ENCODE peak calls at places on chromosome X, in eight cellular contexts. O is thoracic aorta, Z is tibial artery, C is cardiac muscle cell, M is thyroid gland, D is substantia nigra, E is brain microvascular endothelial cell, K is astrocyte. L is an unnamed sample.

GRCh38 chrX:153831435-153832150 is 1.2 kb upstream of the PDZD4 start:
- DNase-seq in Z (no peak), E (no peak), C (no peak), M (no peak), K (no peak), O (no peak), D (no peak), L (no peak)

GRCh38 chrX:111490683-111491082 is 20.8 kb upstream of the SERTM2 start:
- DNase-seq in C (no peak), K (no peak), O (no peak), D (no peak), E (no peak), M (no peak), Z (no peak), L (no peak)

GRCh38 chrX:154775611-154776349 is 13.1 kb downstream of the DKC1 start:
- DNase-seq in O (no peak), C (peak), Z (no peak), D (no peak), E (no peak), M (peak), K (no peak), L (peak)

GRCh38 chrX:82775426-82775825 is 732.7 kb upstream of the POU3F4 start:
- DNase-seq in O (no peak), M (no peak), E (no peak), D (no peak), K (no peak), Z (no peak), C (no peak), L (no peak)

GRCh38 chrX:67612231-67612630 is 68.4 kb downstream of the AR start:
- DNase-seq in O (no peak), D (no peak), E (no peak), K (peak), C (no peak), Z (no peak), M (no peak), L (no peak)

GRCh38 chrX:97531824-97532223 is 648.1 kb downstream of the RPA4 start:
- DNase-seq in C (no peak), E (no peak), M (no peak), Z (no peak), D (no peak), O (no peak), K (no peak), L (no peak)

GRCh38 chrX:53471346-53471745 is 37.2 kb upstream of the HSD17B10 start:
- DNase-seq in Z (no peak), M (no peak), K (no peak), D (no peak), E (no peak), O (no peak), C (no peak), L (no peak)

GRCh38 chrX:1401611-1402430 is 9.9 kb upstream of the SLC25A6 start:
- DNase-seq in O (no peak), Z (peak), D (no peak), E (no peak), C (no peak), K (no peak), M (no peak), L (no peak)

GRCh38 chrX:46255066-46255465 is 290.2 kb downstream of the ZNF674 start:
- DNase-seq in M (no peak), O (no peak), D (no peak), C (peak), E (no peak), K (no peak), Z (no peak), L (no peak)

GRCh38 chrX:74383611-74384010 is 37.7 kb upstream of the SLC16A2 start:
- DNase-seq in D (no peak), M (peak), K (peak), O (no peak), Z (no peak), C (peak), E (peak), L (no peak)

DNA sequence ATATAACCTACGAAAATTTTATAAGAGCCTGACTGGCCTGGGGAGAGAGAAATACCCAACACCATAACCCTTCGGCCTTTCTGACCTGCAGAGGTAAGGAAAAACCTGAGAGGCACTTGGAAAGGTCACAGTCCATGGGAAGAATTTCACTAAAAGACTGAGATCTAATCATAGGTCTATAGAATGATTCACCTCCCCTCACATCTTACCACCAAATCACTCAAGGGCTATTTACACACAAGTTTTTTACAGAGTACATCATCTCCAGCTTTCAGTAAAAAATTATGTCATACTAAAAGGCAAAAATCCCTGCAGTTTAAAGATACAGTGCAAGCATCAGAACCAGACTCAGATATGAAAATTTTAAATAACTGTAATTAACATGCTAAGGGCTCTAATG is 32.3 kb upstream of the SLC16A2 start:
- DNase-seq in K (peak), C (no peak), Z (no peak), O (no peak), M (no peak), E (no peak), D (no peak), L (no peak)
- H3K27ac ChIP-seq in K (no peak), C (no peak), Z (no peak), O (no peak), M (no peak), E (no peak), D (no peak), L (no peak)

GRCh38 chrX:44343412-44343942 is at the start of gene EFHC2:
- DNase-seq in C (peak), M (peak), K (peak), O (no peak), Z (peak), E (peak), D (no peak), L (no peak)
- H3K27ac ChIP-seq in C (no peak), M (no peak), K (no peak), O (no peak), Z (no peak), E (no peak), D (no peak), L (no peak)

DNA sequence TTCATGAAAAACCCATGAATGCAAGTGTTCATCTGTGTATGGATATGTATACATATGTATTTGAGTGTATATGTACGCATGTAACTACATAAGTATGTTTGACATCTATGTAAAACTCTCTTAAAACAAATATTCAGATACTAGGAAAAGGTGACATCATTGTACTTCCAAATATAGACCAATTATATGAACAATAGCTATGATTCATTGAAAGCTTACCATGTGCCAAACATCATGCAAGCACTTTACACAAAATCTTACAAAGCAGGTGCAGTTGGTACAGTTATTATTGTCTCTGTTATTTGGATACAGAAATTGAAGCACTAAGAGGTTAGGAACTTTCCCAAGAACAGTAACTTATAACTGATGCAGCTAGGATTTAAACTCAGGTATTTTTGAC is 21.4 kb downstream of the MAGEB17 start:
- DNase-seq in D (no peak), E (no peak), O (no peak), K (peak), Z (no peak), C (no peak), M (no peak), L (no peak)
- H3K27ac ChIP-seq in D (no peak), E (no peak), O (no peak), K (peak), Z (no peak), C (no peak), M (no peak), L (no peak)

GRCh38 chrX:24147165-24147564 is 2.4 kb upstream of the ZFX start:
- DNase-seq in K (no peak), O (no peak), E (no peak), M (no peak), Z (no peak), C (no peak), D (no peak), L (no peak)
- H3K27ac ChIP-seq in K (peak), O (peak), E (peak), M (peak), Z (peak), C (peak), D (no peak), L (peak)